ENCODE peak calls at places on chromosomes 13 and 19, in eight cellular contexts. T, L, J, P, G, R, E and F are unnamed samples.

GRCh38 chr19:40280608-40281221 is 4.4 kb downstream of the AKT2 start:
- DNase-seq in E (no peak), L (peak), R (no peak), P (no peak), J (no peak), G (no peak), T (no peak), F (no peak)

GRCh38 chr13:32824671-32825070 is 191.6 kb upstream of the KL start:
- DNase-seq in R (no peak), L (peak), J (peak), P (peak), T (no peak), E (no peak), G (no peak), F (peak)

GRCh38 chr13:89061821-89062220 is 1390.7 kb downstream of the SLITRK5 start:
- DNase-seq in P (no peak), R (no peak), G (no peak), T (no peak), L (no peak), J (no peak), E (no peak), F (no peak)

GRCh38 chr19:18297308-18297707 is 15.9 kb upstream of the JUND start:
- DNase-seq in L (no peak), J (peak), P (peak), G (no peak), T (no peak), R (no peak), E (no peak), F (no peak)

GRCh38 chr13:97448503-97449251 is 14.7 kb downstream of the RAP2A start:
- DNase-seq in J (no peak), T (no peak), L (no peak), E (no peak), G (no peak), R (no peak), P (no peak), F (no peak)

GRCh38 chr13:48775804-48776203 is 122.1 kb downstream of the CYSLTR2 start:
- DNase-seq in P (peak), E (no peak), T (no peak), J (peak), L (no peak), R (no peak), G (no peak), F (peak)

GRCh38 chr13:99135591-99135990 is 65.1 kb upstream of the UBAC2 start:
- DNase-seq in P (no peak), R (no peak), T (no peak), L (no peak), E (no peak), J (no peak), G (no peak), F (no peak)

GRCh38 chr19:44757735-44758505 is 9.4 kb downstream of the BCL3 start:
- DNase-seq in P (peak), R (no peak), E (no peak), G (no peak), L (peak), J (peak), T (no peak), F (peak)

GRCh38 chr19:7463575-7463974 is 25.3 kb downstream of the PEX11G start:
- DNase-seq in J (no peak), E (no peak), R (no peak), P (no peak), G (no peak), T (no peak), L (peak), F (no peak)

GRCh38 chr19:15584541-15585115 is 30.4 kb upstream of the CYP4F8 start:
- DNase-seq in L (peak), G (peak), E (peak), J (peak), P (peak), T (peak), R (peak), F (peak)

GRCh38 chr13:32880636-32881035 is 135.6 kb upstream of the KL start:
- DNase-seq in L (no peak), R (no peak), J (no peak), E (no peak), T (no peak), P (no peak), G (no peak), F (no peak)

GRCh38 chr13:59494560-59494970 is 669.2 kb downstream of the DIAPH3 start:
- DNase-seq in J (peak), P (peak), T (no peak), R (no peak), E (no peak), G (no peak), L (no peak), F (peak)

GRCh38 chr19:42961119-42961518 is 24.1 kb upstream of the PSG7 start:
- DNase-seq in G (no peak), L (no peak), E (no peak), J (no peak), P (no peak), T (no peak), R (no peak), F (no peak)

GRCh38 chr19:4991538-4991937 is 22.6 kb downstream of the KDM4B start:
- DNase-seq in R (no peak), J (no peak), L (no peak), P (no peak), E (no peak), G (no peak), T (no peak), F (no peak)

GRCh38 chr19:8486661-8487136 is 15.7 kb downstream of the PRAM1 start:
- DNase-seq in E (no peak), J (no peak), G (no peak), P (no peak), T (no peak), R (no peak), L (no peak), F (no peak)

GRCh38 chr13:50229935-50230334 is 214.7 kb downstream of the KCNRG start:
- DNase-seq in T (no peak), J (peak), E (no peak), P (no peak), R (no peak), L (no peak), G (no peak), F (no peak)

GRCh38 chr19:50776131-50776530 is 5.9 kb downstream of the GPR32 start:
- DNase-seq in J (no peak), L (no peak), R (no peak), G (no peak), P (no peak), T (no peak), E (no peak), F (no peak)

GRCh38 chr19:50657672-50658437 is 8.6 kb downstream of the C19orf81 start:
- DNase-seq in G (peak), P (peak), T (peak), R (peak), E (peak), J (peak), L (peak), F (peak)

GRCh38 chr19:13022111-13022858 is 27.0 kb downstream of the NFIX start:
- DNase-seq in J (peak), R (peak), T (no peak), P (peak), L (peak), E (no peak), G (no peak), F (peak)

GRCh38 chr19:33440682-33441081 is 67.2 kb downstream of the CEBPG start:
- DNase-seq in R (no peak), J (no peak), L (no peak), G (no peak), E (no peak), T (no peak), P (no peak), F (no peak)

GRCh38 chr13:45224181-45224580 is 23.3 kb upstream of the KCTD4 start:
- DNase-seq in T (no peak), L (no peak), J (peak), E (no peak), R (no peak), P (no peak), G (no peak), F (peak)

GRCh38 chr19:3434630-3435553 is 45.4 kb downstream of the SMIM24 start:
- DNase-seq in E (peak), G (peak), P (peak), T (peak), L (peak), R (peak), J (peak), F (peak)

GRCh38 chr13:31747966-31748365 is 8.6 kb downstream of the RXFP2 start:
- DNase-seq in R (no peak), J (peak), E (no peak), L (no peak), G (no peak), P (no peak), T (no peak), F (no peak)